ENCODE peak calls at places on chromosomes 7 and 10, in four cellular contexts. B, Q, T and J are unnamed samples.

GRCh38 chr10:3955493-3955892 is 170.5 kb upstream of the KLF6 start:
- DNase-seq in Q (peak; percentile 32), B (no peak), T (no peak), J (no peak)

GRCh38 chr10:6701289-6701688 is 121.2 kb upstream of the PRKCQ start:
- DNase-seq in Q (no peak), B (peak; percentile 37), T (no peak), J (no peak)

GRCh38 chr7:6648066-6648814 is 11.1 kb downstream of the ZNF316 start:
- DNase-seq in T (no peak), Q (no peak), B (no peak), J (no peak)

GRCh38 chr10:103854265-103854686 is 1.1 kb downstream of the SH3PXD2A start:
- DNase-seq in B (peak; percentile 29), Q (no peak), T (peak; percentile 80), J (no peak)

GRCh38 chr7:77802557-77803410 is 4.2 kb downstream of the PHTF2 start:
- DNase-seq in B (no peak), T (no peak), Q (no peak), J (no peak)

GRCh38 chr7:94509264-94509878 is at the start of gene CASD1:
- DNase-seq in T (peak; percentile 33), B (peak; percentile 54), Q (no peak), J (no peak)

GRCh38 chr7:46015107-46015868 is 94.2 kb upstream of the IGFBP3 start:
- DNase-seq in T (peak; percentile 14), Q (no peak), B (no peak), J (no peak)

GRCh38 chr7:44309271-44310091 is 15.9 kb downstream of the CAMK2B start:
- DNase-seq in B (no peak), Q (peak; percentile 65), T (peak; percentile 9), J (no peak)

GRCh38 chr7:138258194-138258554 is 181.9 kb downstream of the AKR1D1 start:
- DNase-seq in Q (no peak), T (peak; percentile 60), B (no peak), J (no peak)

GRCh38 chr10:43006490-43006889 is 70.4 kb upstream of the RET start:
- DNase-seq in Q (no peak), B (no peak), T (no peak), J (no peak)

GRCh38 chr10:92544296-92544695 is 29.6 kb downstream of the IDE start:
- DNase-seq in T (no peak), Q (no peak), B (no peak), J (peak; percentile 35)

GRCh38 chr7:151032936-151033863 is 5.0 kb downstream of the ABCB8 start:
- DNase-seq in Q (no peak), B (no peak), T (no peak), J (no peak)

DNA sequence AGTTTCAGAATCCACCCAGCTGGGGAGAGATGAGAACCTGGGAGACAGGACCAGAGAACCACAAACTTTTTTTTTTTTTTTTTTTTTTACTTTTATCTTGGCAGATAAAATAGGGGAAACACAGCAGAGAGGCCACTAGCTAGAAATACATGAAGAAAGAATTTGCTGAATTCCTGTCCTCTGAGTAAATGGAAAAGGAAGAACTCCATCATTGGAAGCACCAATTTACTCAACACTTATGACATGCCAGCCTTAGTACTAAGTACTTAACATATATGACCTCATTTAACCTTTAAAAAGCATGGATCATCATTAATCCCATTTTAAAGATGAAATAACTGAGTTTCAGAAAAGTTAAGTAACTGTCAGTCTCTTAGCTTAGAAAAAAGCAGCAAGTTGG is 343.0 kb upstream of the NPSR1 start:
- DNase-seq in T (no peak), B (peak; percentile 2), Q (no peak), J (no peak)
- TF ChIP-seq POLR2AphosphoS2 in T (no peak), B (no peak), Q (no peak), J (no peak)

DNA sequence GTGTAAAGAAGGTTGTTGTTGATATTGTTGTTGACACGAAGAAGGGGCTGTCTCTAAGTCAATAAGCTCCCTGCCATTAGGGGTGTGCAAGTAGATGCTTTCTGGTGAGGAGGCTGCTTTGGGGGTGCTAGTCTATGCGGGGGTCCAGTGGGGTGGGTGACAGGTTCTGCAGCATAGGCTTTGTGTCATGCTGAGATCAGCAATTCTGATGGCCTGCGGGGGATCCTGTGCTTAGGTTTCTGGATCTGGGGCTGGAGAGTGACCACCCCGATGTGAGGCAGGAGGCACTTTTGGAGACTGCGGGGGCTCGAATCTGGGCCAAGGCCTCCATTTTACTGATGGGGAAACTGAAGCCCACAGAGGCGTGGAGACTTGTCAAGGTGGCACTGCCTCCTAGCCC is 5.1 kb downstream of the AQP1 start:
- DNase-seq in T (no peak), B (no peak), Q (no peak), J (no peak)
- TF ChIP-seq POLR2AphosphoS2 in T (no peak), B (no peak), Q (no peak), J (no peak)

GRCh38 chr10:101041252-101041761 is 10.3 kb downstream of the SFXN3 start:
- DNase-seq in B (peak; percentile 90), T (peak; percentile 81), Q (peak; percentile 78), J (no peak)
- TF ChIP-seq POLR2AphosphoS2 in B (no peak), T (no peak), Q (no peak), J (no peak)

GRCh38 chr10:101007099-101007711 is 7.6 kb downstream of the LZTS2 start:
- DNase-seq in T (no peak), B (no peak), Q (no peak), J (no peak)
- TF ChIP-seq POLR2AphosphoS2 in T (no peak), B (no peak), Q (no peak), J (no peak)

GRCh38 chr7:99047526-99048077 is 96.3 kb downstream of the SMURF1 start:
- DNase-seq in Q (no peak), T (no peak), B (no peak), J (no peak)

GRCh38 chr7:99046722-99047121 is 97.2 kb downstream of the SMURF1 start:
- DNase-seq in Q (no peak), B (no peak), T (no peak), J (no peak)

GRCh38 chr7:99050971-99051370 is 92.9 kb downstream of the SMURF1 start:
- DNase-seq in T (peak; percentile 49), Q (no peak), B (peak; percentile 16), J (no peak)
- TF ChIP-seq POLR2AphosphoS2 in T (no peak), Q (no peak), B (no peak), J (no peak)